ENCODE peak calls at places on chromosomes 13 and 19, in five cellular contexts. One of them, this sample, is unnamed.

GRCh38 chr13:63190742-63191141 is 1775.1 kb upstream of the PCDH20 start:
- DNase-seq in neuronal stem cell: no peak
- DNase-seq in mesenchymal stem cell: peak; percentile 62
- DNase-seq in H1: no peak
- DNase-seq in IMR-90: peak; percentile 53
- DNase-seq in this sample: no peak

GRCh38 chr19:48633148-48634035 is 3.8 kb downstream of the DBP start:
- DNase-seq in neuronal stem cell: no peak
- DNase-seq in mesenchymal stem cell: no peak
- DNase-seq in H1: no peak
- DNase-seq in IMR-90: no peak
- DNase-seq in this sample: no peak

GRCh38 chr13:104253063-104253680 is 1187.0 kb upstream of the SLC10A2 start:
- DNase-seq in neuronal stem cell: no peak
- DNase-seq in mesenchymal stem cell: peak; percentile 6
- DNase-seq in H1: no peak
- DNase-seq in IMR-90: no peak
- DNase-seq in this sample: no peak

GRCh38 chr13:79831556-79831955 is 350.6 kb downstream of the NDFIP2 start:
- DNase-seq in neuronal stem cell: no peak
- DNase-seq in mesenchymal stem cell: no peak
- DNase-seq in H1: no peak
- DNase-seq in IMR-90: no peak
- DNase-seq in this sample: no peak

GRCh38 chr13:20796791-20797513 is 23.2 kb upstream of the EEF1AKMT1 start:
- DNase-seq in neuronal stem cell: no peak
- DNase-seq in mesenchymal stem cell: peak; percentile 48
- DNase-seq in H1: no peak
- DNase-seq in IMR-90: peak; percentile 39
- DNase-seq in this sample: no peak

GRCh38 chr19:47456721-47457478 is 14.8 kb downstream of the SLC8A2 start:
- DNase-seq in neuronal stem cell: no peak
- DNase-seq in mesenchymal stem cell: no peak
- DNase-seq in H1: no peak
- DNase-seq in IMR-90: no peak
- DNase-seq in this sample: no peak

GRCh38 chr13:27450921-27451461 is 627 bp upstream of the MTIF3 start:
- DNase-seq in neuronal stem cell: peak; percentile 5
- DNase-seq in mesenchymal stem cell: peak; percentile 76
- DNase-seq in H1: peak; percentile 70
- DNase-seq in IMR-90: peak; percentile 47
- DNase-seq in this sample: no peak

GRCh38 chr19:19361075-19361594 is 40.5 kb downstream of the MAU2 start:
- DNase-seq in neuronal stem cell: peak; percentile 78
- DNase-seq in mesenchymal stem cell: peak; percentile 88
- DNase-seq in H1: peak; percentile 90
- DNase-seq in IMR-90: peak; percentile 80
- DNase-seq in this sample: peak; percentile 85

GRCh38 chr19:7665076-7665475 is 3.8 kb upstream of the RETN start:
- DNase-seq in neuronal stem cell: no peak
- DNase-seq in mesenchymal stem cell: no peak
- DNase-seq in H1: no peak
- DNase-seq in IMR-90: peak; percentile 73
- DNase-seq in this sample: no peak

GRCh38 chr13:41568990-41569387 is 111.6 kb downstream of the RGCC start:
- DNase-seq in neuronal stem cell: no peak
- DNase-seq in mesenchymal stem cell: no peak
- DNase-seq in H1: no peak
- DNase-seq in IMR-90: peak; percentile 70
- DNase-seq in this sample: no peak

GRCh38 chr13:92097337-92097903 is 699.0 kb downstream of the GPC5 start:
- DNase-seq in neuronal stem cell: no peak
- DNase-seq in mesenchymal stem cell: peak; percentile 42
- DNase-seq in H1: no peak
- DNase-seq in IMR-90: no peak
- DNase-seq in this sample: no peak

DNA sequence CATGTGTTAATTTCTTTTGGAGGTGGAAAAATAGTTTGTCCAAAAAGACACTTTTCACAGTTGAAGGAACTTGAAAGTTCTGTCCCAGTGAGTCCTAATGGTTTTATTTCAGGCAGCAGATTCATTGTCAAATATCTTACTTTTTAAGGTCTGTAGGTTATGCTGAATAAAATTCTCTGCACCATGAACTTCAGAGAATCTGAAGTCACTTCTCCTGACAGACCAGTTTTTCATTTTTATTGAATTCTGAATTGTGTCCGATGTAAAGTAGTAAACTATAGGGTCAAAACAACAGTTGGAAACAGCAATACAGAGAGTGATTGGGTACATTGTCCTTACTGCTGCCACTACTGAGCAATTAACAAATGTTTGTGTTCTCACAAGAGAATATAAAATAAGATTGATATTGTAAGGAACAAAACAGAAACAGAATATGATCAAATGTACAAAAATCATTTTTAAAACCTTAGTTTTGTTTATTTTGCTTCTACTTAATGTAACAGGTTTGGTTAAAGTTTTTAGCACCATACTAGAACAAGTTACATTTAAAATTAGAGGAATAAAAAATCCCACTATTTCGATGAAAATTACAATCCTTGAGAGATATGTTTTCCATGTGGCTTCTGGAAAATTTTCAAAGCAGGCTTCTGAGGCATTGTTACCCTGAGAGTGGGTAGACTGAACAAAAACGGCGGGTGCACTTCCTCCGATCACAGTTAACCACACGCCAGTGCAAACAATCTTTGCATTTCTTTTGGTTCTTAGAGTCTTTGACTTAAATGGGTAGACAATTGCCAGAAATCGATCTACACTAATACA is 1.4 kb downstream of the LPAR6 start:
- DNase-seq in neuronal stem cell: no peak
- DNase-seq in mesenchymal stem cell: peak; percentile 37
- DNase-seq in H1: no peak
- DNase-seq in IMR-90: peak; percentile 21
- DNase-seq in this sample: no peak
- H2BK15ac ChIP-seq in neuronal stem cell: no peak overlapping the region
- H2BK15ac ChIP-seq in mesenchymal stem cell: no peak overlapping the region
- H2BK15ac ChIP-seq in H1: no peak overlapping the region
- H2BK15ac ChIP-seq in IMR-90: no peak overlapping the region
- H2BK15ac ChIP-seq in this sample: no peak overlapping the region

GRCh38 chr13:66237411-66238062 is 992.6 kb downstream of the PCDH9 start:
- DNase-seq in neuronal stem cell: peak; percentile 60
- DNase-seq in mesenchymal stem cell: no peak
- DNase-seq in H1: no peak
- DNase-seq in IMR-90: no peak
- DNase-seq in this sample: no peak
- H2BK15ac ChIP-seq in neuronal stem cell: no peak overlapping the region
- H2BK15ac ChIP-seq in mesenchymal stem cell: no peak overlapping the region
- H2BK15ac ChIP-seq in H1: no peak overlapping the region
- H2BK15ac ChIP-seq in IMR-90: no peak overlapping the region
- H2BK15ac ChIP-seq in this sample: no peak overlapping the region

DNA sequence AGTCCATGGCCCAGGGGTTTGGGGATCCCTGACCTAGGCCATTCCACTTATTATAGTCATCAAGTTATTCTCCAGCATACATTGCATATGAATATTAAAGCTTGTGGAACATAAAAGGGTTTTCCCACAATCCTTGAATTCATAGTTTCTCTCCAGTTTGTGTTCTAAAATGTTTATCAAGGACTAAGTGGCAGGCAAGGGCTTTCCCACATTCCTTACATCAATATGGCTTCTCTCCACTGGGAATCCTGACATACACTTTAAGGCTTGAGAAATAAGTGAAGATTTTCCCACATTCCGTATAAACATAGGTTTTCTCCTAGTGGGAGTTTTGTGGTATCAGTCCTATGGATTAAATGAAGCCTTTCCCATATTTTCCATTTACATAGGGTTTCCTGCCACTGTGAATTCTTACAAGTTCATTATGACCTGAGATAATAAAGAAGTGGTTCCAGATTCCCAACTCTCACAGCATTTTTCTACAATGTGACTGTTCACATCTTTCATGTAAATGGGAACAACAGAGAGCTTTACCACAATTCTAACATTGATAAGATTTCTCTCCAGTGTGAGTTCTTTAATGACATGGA is 14.5 kb downstream of the ZNF426 start:
- DNase-seq in neuronal stem cell: no peak
- DNase-seq in mesenchymal stem cell: peak; percentile 5
- DNase-seq in H1: no peak
- DNase-seq in IMR-90: no peak
- DNase-seq in this sample: no peak
- H2BK15ac ChIP-seq in neuronal stem cell: no peak overlapping the region
- H2BK15ac ChIP-seq in mesenchymal stem cell: no peak overlapping the region
- H2BK15ac ChIP-seq in H1: no peak overlapping the region
- H2BK15ac ChIP-seq in IMR-90: no peak overlapping the region
- H2BK15ac ChIP-seq in this sample: no peak overlapping the region

DNA sequence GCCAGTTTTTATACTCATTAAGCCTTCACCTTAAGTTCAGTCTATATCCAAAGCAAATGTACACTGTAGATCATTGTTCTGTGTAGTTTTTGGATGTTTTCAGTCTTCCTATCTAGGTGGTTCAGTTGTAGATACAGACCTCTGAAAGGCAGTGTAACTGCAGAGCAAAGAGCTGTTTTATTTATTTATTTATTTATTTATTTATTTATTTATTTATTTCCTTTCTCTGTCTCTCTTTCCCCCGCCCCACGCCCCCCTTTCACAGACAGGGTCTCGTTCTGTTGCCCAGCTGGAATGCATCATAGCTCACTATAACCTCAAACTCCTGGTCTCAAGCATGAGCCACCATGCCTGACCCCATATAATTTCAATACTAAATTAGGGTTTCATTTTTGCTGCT is 281.8 kb upstream of the KLHL1 start:
- DNase-seq in neuronal stem cell: no peak
- DNase-seq in mesenchymal stem cell: no peak
- DNase-seq in H1: no peak
- DNase-seq in IMR-90: no peak
- DNase-seq in this sample: no peak
- H2BK15ac ChIP-seq in neuronal stem cell: no peak overlapping the region
- H2BK15ac ChIP-seq in mesenchymal stem cell: no peak overlapping the region
- H2BK15ac ChIP-seq in H1: no peak overlapping the region
- H2BK15ac ChIP-seq in IMR-90: no peak overlapping the region
- H2BK15ac ChIP-seq in this sample: no peak overlapping the region

DNA sequence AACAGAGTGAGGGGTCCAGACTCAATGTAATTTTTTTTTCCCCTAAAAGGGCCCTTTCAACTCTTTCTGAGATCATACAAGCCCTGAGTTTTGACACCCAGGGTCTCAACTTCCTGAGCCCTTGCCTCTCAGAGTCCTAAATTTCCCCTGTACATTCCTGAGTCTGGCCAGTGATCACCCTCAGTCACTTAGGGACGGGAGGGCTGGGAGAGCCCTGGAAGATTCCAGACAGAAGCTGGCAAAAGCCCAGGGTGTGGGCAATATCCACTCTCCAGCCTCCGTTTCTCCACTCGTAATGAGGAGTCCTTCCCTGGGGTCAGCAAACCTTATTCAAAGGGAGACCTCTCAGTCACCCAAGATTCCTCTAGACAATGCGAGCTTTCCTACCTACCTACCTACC is 1.6 kb downstream of the PPP1R13L start:
- DNase-seq in neuronal stem cell: no peak
- DNase-seq in mesenchymal stem cell: no peak
- DNase-seq in H1: no peak
- DNase-seq in IMR-90: no peak
- DNase-seq in this sample: no peak
- H2BK15ac ChIP-seq in neuronal stem cell: no peak overlapping the region
- H2BK15ac ChIP-seq in mesenchymal stem cell: no peak overlapping the region
- H2BK15ac ChIP-seq in H1: peak overlapping the region; percentile 29
- H2BK15ac ChIP-seq in IMR-90: peak overlapping the region; percentile 36
- H2BK15ac ChIP-seq in this sample: no peak overlapping the region